ENCODE peak calls at places on chromosomes 6 and 20, in seven cellular contexts. V is ovary; N is CD8-positive, alpha-beta T cell; T is aorta; C is A549; R is SK-N-SH; M is left ventricle myocardium inferior. Z is an unnamed sample. For H3K4me1, the result is how much of the 10 kb centered on the place peaks cover.

GRCh38 chr6:166351715-166352285 is 9.5 kb upstream of the SFT2D1 start:
- DNase-seq in C (no peak), M (no peak), T (no peak), R (no peak), V (no peak), N (no peak), Z (no peak)

GRCh38 chr6:143279385-143279784 is 171.1 kb downstream of the ADAT2 start:
- DNase-seq in T (no peak), V (no peak), R (peak), C (peak), M (no peak), N (no peak), Z (no peak)

GRCh38 chr6:55174211-55175013 is at the start of gene HCRTR2:
- DNase-seq in M (no peak), C (no peak), N (no peak), R (peak), T (no peak), V (no peak), Z (no peak)

GRCh38 chr6:53837875-53838806 is 43.3 kb downstream of the LRRC1 start:
- DNase-seq in C (no peak), M (no peak), T (no peak), R (no peak), V (no peak), N (no peak), Z (no peak)

GRCh38 chr6:107827541-107827940 is 3.4 kb upstream of the SCML4 start:
- DNase-seq in M (no peak), C (no peak), R (no peak), V (no peak), N (peak), T (no peak), Z (no peak)

GRCh38 chr6:169863149-169863525 is 111.7 kb downstream of the ERMARD start:
- DNase-seq in N (no peak), T (no peak), V (no peak), R (no peak), M (no peak), C (no peak), Z (no peak)

GRCh38 chr6:96926425-96926824 is 1.9 kb downstream of the KLHL32 start:
- DNase-seq in C (no peak), M (no peak), N (no peak), T (no peak), R (no peak), V (no peak), Z (no peak)

GRCh38 chr6:91879346-91879995 is 1292.6 kb upstream of the MAP3K7 start:
- DNase-seq in N (no peak), T (no peak), M (no peak), R (no peak), V (no peak), C (no peak), Z (no peak)

GRCh38 chr6:30071081-30071818 is 4.3 kb downstream of the PPP1R11 start:
- DNase-seq in V (peak), T (peak), C (no peak), N (no peak), R (peak), M (peak), Z (no peak)

GRCh38 chr6:157982297-157982579 is 575 bp downstream of the SYNJ2 start:
- DNase-seq in C (peak), R (no peak), N (peak), V (no peak), M (no peak), T (no peak), Z (peak)

GRCh38 chr6:150269857-150270223 is 99.0 kb upstream of the IYD start:
- DNase-seq in V (no peak), C (peak), T (no peak), R (no peak), N (no peak), M (no peak), Z (no peak)

GRCh38 chr6:24949020-24949569 is 13.3 kb upstream of the RIPOR2 start:
- DNase-seq in R (no peak), T (no peak), V (no peak), M (no peak), C (no peak), N (peak), Z (no peak)

GRCh38 chr6:130778946-130779657 is 48.1 kb upstream of the SMLR1 start:
- DNase-seq in V (no peak), N (no peak), M (no peak), C (no peak), T (no peak), R (no peak), Z (no peak)

GRCh38 chr6:154476494-154476893 is 34.0 kb downstream of the CNKSR3 start:
- DNase-seq in C (no peak), T (no peak), N (no peak), V (no peak), R (no peak), M (no peak), Z (no peak)

GRCh38 chr20:18144541-18145099 is 7.0 kb downstream of the KAT14 start:
- DNase-seq in M (no peak), R (no peak), N (no peak), V (no peak), C (no peak), T (no peak), Z (no peak)

GRCh38 chr6:156948807-156949206 is 171.6 kb downstream of the ARID1B start:
- DNase-seq in C (no peak), N (no peak), R (no peak), V (no peak), T (no peak), M (no peak), Z (no peak)

GRCh38 chr6:90105766-90106165 is 190.9 kb downstream of the BACH2 start:
- DNase-seq in C (no peak), M (no peak), R (no peak), N (no peak), T (no peak), V (no peak), Z (no peak)

GRCh38 chr6:124223596-124223995 is 419.9 kb downstream of the NKAIN2 start:
- DNase-seq in N (no peak), V (no peak), M (no peak), R (no peak), T (no peak), C (no peak), Z (no peak)

GRCh38 chr20:52313335-52313963 is 121.9 kb upstream of the ZFP64 start:
- DNase-seq in C (peak), V (peak), R (peak), N (no peak), M (no peak), T (no peak), Z (no peak)

GRCh38 chr20:23120261-23120660 is 34.1 kb upstream of the CD93 start:
- DNase-seq in T (peak), M (no peak), V (no peak), C (no peak), N (no peak), R (no peak), Z (no peak)

GRCh38 chr6:27752038-27752885 is 159.9 kb downstream of the OR2B2 start:
- DNase-seq in V (peak), T (peak), N (peak), C (peak), R (peak), M (no peak), Z (peak)

GRCh38 chr6:104640141-104640700 is 219.5 kb downstream of the HACE1 start:
- DNase-seq in V (no peak), R (no peak), T (no peak), N (no peak), C (no peak), M (no peak), Z (no peak)

GRCh38 chr6:24497254-24497989 is 2.7 kb downstream of the ALDH5A1 start:
- DNase-seq in V (no peak), M (no peak), C (no peak), N (no peak), T (no peak), R (no peak), Z (no peak)

GRCh38 chr6:97978855-97979271 is 695.8 kb upstream of the MMS22L start:
- DNase-seq in T (no peak), C (no peak), N (no peak), M (no peak), V (no peak), R (no peak), Z (no peak)

GRCh38 chr20:32718749-32719348 is 24.4 kb downstream of the COMMD7 start:
- DNase-seq in V (no peak), N (no peak), C (no peak), T (no peak), M (no peak), R (no peak), Z (no peak)

GRCh38 chr6:158856261-158856660 is 37.1 kb upstream of the EZR start:
- DNase-seq in V (peak), N (no peak), C (no peak), T (no peak), R (no peak), M (no peak), Z (no peak)

GRCh38 chr6:44043036-44043478 is 84.2 kb downstream of the MRPL14 start:
- DNase-seq in N (no peak), R (no peak), M (no peak), V (no peak), C (no peak), T (no peak), Z (no peak)

GRCh38 chr6:138115191-138115590 is 8.0 kb upstream of the PERP start:
- DNase-seq in T (no peak), C (no peak), V (no peak), R (no peak), M (no peak), N (no peak), Z (no peak)
- H3K27ac ChIP-seq in T (no peak), C (no peak), V (no peak), R (no peak), M (no peak), N (no peak), Z (no peak)

DNA sequence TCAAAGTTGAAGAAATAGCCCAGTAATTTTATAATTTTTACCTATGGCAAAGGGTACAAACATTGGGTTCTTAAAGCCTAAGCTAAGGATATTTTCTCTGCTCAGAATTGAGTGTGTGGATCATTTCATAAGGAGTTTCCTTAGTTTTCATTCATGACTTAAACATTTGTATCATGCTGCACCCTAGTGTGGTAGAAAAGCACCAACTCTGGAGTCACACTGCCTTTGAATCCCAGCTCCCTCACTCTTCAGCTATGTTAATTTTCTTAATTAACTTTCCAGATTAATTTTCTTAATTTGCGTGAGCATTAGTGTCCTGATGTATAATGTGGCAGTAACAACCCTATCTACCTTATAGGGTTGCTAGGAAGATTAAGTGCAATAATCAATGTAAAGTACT is 31.4 kb downstream of the DSE start:
- DNase-seq in M (no peak), T (no peak), N (no peak), C (no peak), V (no peak), R (no peak), Z (no peak)
- H3K4me1 ChIP-seq in M (half or more), T (under half), N (under half), C (under half), V (under half), R (under half), Z (half or more)

GRCh38 chr6:45577836-45578504 is 200.2 kb upstream of the SUPT3H start:
- DNase-seq in N (no peak), T (no peak), V (no peak), C (no peak), R (no peak), M (no peak), Z (no peak)

GRCh38 chr6:45574013-45574412 is 196.3 kb upstream of the SUPT3H start:
- DNase-seq in R (no peak), V (no peak), M (no peak), T (no peak), C (no peak), N (no peak), Z (no peak)

GRCh38 chr6:45576648-45577624 is 199.2 kb upstream of the SUPT3H start:
- DNase-seq in N (no peak), C (no peak), M (peak), V (no peak), R (no peak), T (no peak), Z (peak)

GRCh38 chr6:45572833-45573232 is 195.1 kb upstream of the SUPT3H start:
- DNase-seq in M (no peak), V (no peak), N (no peak), C (no peak), T (no peak), R (no peak), Z (no peak)

GRCh38 chr6:45574885-45575284 is 197.2 kb upstream of the SUPT3H start:
- DNase-seq in N (no peak), C (no peak), M (no peak), R (no peak), V (no peak), T (no peak), Z (no peak)
- H3K27ac ChIP-seq in N (no peak), C (no peak), M (no peak), R (no peak), V (no peak), T (no peak), Z (no peak)

GRCh38 chr6:36373368-36374009 is 14.0 kb downstream of the ETV7 start:
- DNase-seq in V (peak), R (peak), N (no peak), T (no peak), C (no peak), M (no peak), Z (no peak)

GRCh38 chr6:36375644-36376155 is 11.8 kb downstream of the ETV7 start:
- DNase-seq in T (no peak), N (no peak), C (no peak), V (no peak), M (no peak), R (no peak), Z (no peak)

GRCh38 chr6:36374956-36375355 is 12.5 kb downstream of the ETV7 start:
- DNase-seq in V (no peak), C (no peak), R (no peak), T (no peak), M (no peak), N (no peak), Z (no peak)

GRCh38 chr6:36376183-36376582 is 11.3 kb downstream of the ETV7 start:
- DNase-seq in C (no peak), R (no peak), N (no peak), T (no peak), M (no peak), V (no peak), Z (no peak)

DNA sequence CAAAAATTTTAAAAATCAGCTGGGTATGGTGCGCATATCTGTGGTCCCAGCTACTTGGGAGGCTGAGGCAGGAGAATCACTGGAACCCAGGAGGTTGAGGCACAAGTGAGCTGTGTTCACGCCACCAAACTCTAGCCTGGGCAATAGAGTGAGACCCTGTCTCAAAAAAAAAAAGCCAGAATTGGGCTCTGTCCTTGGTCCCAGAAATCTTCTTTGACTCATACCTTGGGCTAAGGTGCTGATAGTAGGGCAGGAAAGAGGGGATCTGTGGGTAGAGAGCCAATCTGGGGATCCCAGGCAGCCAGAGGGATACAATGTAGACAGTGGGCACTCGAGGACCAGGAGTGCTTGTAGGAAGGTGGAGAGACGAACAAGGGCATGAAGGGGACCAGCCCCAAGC is 13.3 kb downstream of the ETV7 start:
- DNase-seq in T (no peak), N (no peak), R (no peak), V (peak), M (no peak), C (no peak), Z (no peak)
- H3K4me1 ChIP-seq in T (under half), N (under half), R (under half), V (under half), M (under half), C (under half), Z (under half)

DNA sequence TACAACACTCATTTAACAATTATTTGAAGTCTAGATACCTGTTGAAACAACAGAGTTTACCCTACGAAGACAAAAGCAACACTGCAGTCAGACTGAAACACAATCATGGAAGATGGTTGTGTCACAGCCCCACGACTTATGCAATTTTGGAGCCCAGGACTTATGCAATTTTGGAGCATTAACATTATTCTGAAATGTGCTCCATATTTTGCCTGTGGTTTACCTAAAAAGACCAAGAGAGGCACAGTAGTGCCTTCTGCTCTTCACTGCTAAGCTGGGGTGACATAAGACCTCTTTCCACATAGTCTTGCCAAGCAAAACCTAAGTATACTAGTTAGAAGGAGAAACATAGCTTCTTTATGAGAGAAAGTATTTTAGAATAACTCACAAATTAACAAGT is 216.5 kb downstream of the PTPRK start:
- DNase-seq in V (no peak), M (no peak), C (no peak), T (no peak), N (no peak), R (no peak), Z (no peak)
- H3K27ac ChIP-seq in V (no peak), M (no peak), C (no peak), T (no peak), N (no peak), R (no peak), Z (no peak)

GRCh38 chr6:139126255-139126654 is 8.6 kb upstream of the HECA start:
- DNase-seq in C (no peak), R (no peak), V (no peak), M (no peak), N (peak), T (peak), Z (no peak)

GRCh38 chr6:139131736-139132285 is 3.1 kb upstream of the HECA start:
- DNase-seq in T (no peak), R (no peak), V (no peak), M (no peak), C (no peak), N (no peak), Z (no peak)

GRCh38 chr6:139133272-139133671 is 1.6 kb upstream of the HECA start:
- DNase-seq in V (peak), M (no peak), T (no peak), C (no peak), R (no peak), N (peak), Z (no peak)

GRCh38 chr6:139124887-139125672 is 9.8 kb upstream of the HECA start:
- DNase-seq in R (peak), M (peak), T (peak), N (peak), V (peak), C (peak), Z (peak)

DNA sequence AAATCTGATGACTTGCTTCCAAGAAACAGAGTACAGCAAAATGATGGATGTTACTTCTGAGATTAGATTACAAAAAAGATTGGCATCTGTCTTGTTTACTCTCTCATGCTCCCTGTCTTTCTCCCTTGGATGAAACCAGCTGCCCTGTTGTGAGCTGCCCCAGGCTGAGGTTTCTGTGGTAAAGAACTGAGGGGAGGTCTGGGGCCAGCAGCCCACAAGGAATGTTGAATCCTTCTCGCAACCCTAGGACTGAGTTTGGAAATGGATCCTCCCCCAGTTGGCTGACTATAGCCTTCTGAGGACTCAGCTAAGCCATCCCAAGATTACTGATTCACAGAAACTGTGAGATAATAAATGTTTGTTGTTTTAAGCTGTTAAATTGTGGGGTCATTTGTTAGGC is 5.6 kb upstream of the HECA start:
- DNase-seq in M (no peak), R (no peak), C (no peak), N (no peak), T (no peak), V (no peak), Z (no peak)
- H3K4me1 ChIP-seq in M (under half), R (under half), C (under half), N (half or more), T (under half), V (under half), Z (under half)